ENCODE peak calls at places on chromosomes 2 and 18, in four cellular contexts. J is transverse colon, O is stomach, T is HCT116. I is an unnamed sample.

GRCh38 chr2:42089340-42089925 is 41.6 kb downstream of the PKDCC start:
- DNase-seq in T (peak), J (peak), O (peak), I (peak)

GRCh38 chr2:135164431-135164830 is 112.3 kb downstream of the RAB3GAP1 start:
- DNase-seq in T (no peak), O (no peak), J (no peak), I (no peak)

GRCh38 chr2:237700583-237701032 is 73.2 kb downstream of the LRRFIP1 start:
- DNase-seq in J (peak), O (no peak), T (no peak), I (peak)

GRCh38 chr2:148756292-148756975 is 111.9 kb downstream of the EPC2 start:
- DNase-seq in T (no peak), J (no peak), O (no peak), I (no peak)

GRCh38 chr18:60775978-60776377 is 403.4 kb upstream of the MC4R start:
- DNase-seq in O (no peak), T (no peak), J (no peak), I (no peak)

GRCh38 chr2:38122344-38122743 is 46.4 kb upstream of the CYP1B1 start:
- DNase-seq in O (no peak), J (no peak), T (no peak), I (no peak)

GRCh38 chr2:207308519-207309224 is 142.9 kb upstream of the KLF7 start:
- DNase-seq in O (no peak), T (no peak), J (no peak), I (no peak)

GRCh38 chr2:221649045-221649444 is 76.9 kb upstream of the EPHA4 start:
- DNase-seq in T (no peak), O (no peak), J (no peak), I (no peak)

GRCh38 chr2:210302326-210302725 is 12.6 kb downstream of the MYL1 start:
- DNase-seq in J (no peak), T (no peak), O (no peak), I (no peak)

GRCh38 chr18:5543036-5543671 is 643 bp downstream of the EPB41L3 start:
- DNase-seq in O (no peak), J (no peak), T (no peak), I (peak)

GRCh38 chr2:109174626-109175349 is 45.8 kb downstream of the SH3RF3 start:
- DNase-seq in T (no peak), J (no peak), O (no peak), I (no peak)

GRCh38 chr2:109172556-109173105 is 43.6 kb downstream of the SH3RF3 start:
- DNase-seq in T (no peak), J (no peak), O (no peak), I (no peak)

GRCh38 chr2:109174214-109174613 is 45.2 kb downstream of the SH3RF3 start:
- DNase-seq in T (no peak), O (no peak), J (no peak), I (no peak)

GRCh38 chr2:109175350-109175678 is 46.3 kb downstream of the SH3RF3 start:
- DNase-seq in O (no peak), T (no peak), J (no peak), I (no peak)

GRCh38 chr2:109173311-109174171 is 44.5 kb downstream of the SH3RF3 start:
- DNase-seq in J (peak), O (peak), T (no peak), I (peak)
- TF ChIP-seq POLR2AphosphoS5 in J (peak), O (peak), T (no peak), I (peak)

DNA sequence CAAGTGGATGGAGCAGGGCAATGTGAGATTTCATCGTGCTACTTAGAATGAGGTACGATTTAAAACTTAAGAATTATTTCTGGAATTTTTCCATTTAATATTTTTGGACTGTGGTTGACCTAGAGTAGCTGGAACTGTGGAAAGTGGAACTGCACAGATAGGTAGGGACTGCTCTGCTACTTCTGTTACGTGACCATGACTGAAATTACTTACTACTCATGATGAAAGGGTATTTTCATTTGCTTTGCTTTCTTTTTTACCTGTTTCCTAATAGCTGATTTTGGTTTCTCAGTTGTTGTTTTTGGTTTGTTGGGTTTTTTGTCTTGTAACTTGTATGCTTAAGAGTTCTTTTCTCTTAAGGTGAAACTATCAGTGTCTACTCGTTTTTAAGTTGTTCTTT is 11.4 kb downstream of the UBE2E3 start:
- DNase-seq in O (no peak), T (no peak), J (no peak), I (no peak)
- H3K4me3 ChIP-seq in O (no peak), T (no peak), J (no peak), I (no peak)

GRCh38 chr2:74481961-74482800 is 617 bp downstream of the CCDC142 start:
- DNase-seq in T (no peak), J (peak), O (no peak), I (no peak)
- TF ChIP-seq POLR2AphosphoS5 in T (no peak), J (no peak), O (no peak), I (no peak)

GRCh38 chr2:232487385-232488096 is at the start of gene ECEL1:
- DNase-seq in T (no peak), J (no peak), O (no peak), I (peak)
- H3K4me3 ChIP-seq in T (no peak), J (no peak), O (peak), I (no peak)

GRCh38 chr2:128372621-128373341 is 54.1 kb upstream of the HS6ST1 start:
- DNase-seq in T (no peak), J (no peak), O (peak), I (peak)
- TF ChIP-seq POLR2AphosphoS5 in T (no peak), J (no peak), O (no peak), I (no peak)